ENCODE peak calls at places on chromosomes 2 and 18, in five cellular contexts. B is NAMALWA, H is ovary, G is tibial artery, M is NCI-H1694. X is an unnamed sample.

GRCh38 chr2:56248965-56249742 is 65.4 kb downstream of the CCDC85A start:
- DNase-seq in B (no peak), M (no peak), H (no peak), G (no peak), X (no peak)

GRCh38 chr2:167857406-167857805 is 390.0 kb downstream of the STK39 start:
- DNase-seq in G (no peak), M (no peak), B (no peak), H (no peak), X (no peak)

GRCh38 chr18:61333271-61333745 is at the start of gene CDH20:
- DNase-seq in M (no peak), G (no peak), B (no peak), H (no peak), X (no peak)

GRCh38 chr18:56505971-56506370 is 132.4 kb downstream of the TXNL1 start:
- DNase-seq in H (no peak), M (no peak), G (no peak), B (no peak), X (no peak)

GRCh38 chr18:74841248-74841647 is 243.6 kb downstream of the ZNF407 start:
- DNase-seq in M (no peak), H (no peak), G (no peak), B (no peak), X (no peak)

GRCh38 chr2:222057249-222058073 is 241.3 kb downstream of the PAX3 start:
- DNase-seq in B (peak), M (peak), G (no peak), H (no peak), X (no peak)

GRCh38 chr2:231710751-231711676 is 2.7 kb downstream of the PTMA start:
- DNase-seq in H (no peak), M (no peak), B (peak), G (peak), X (no peak)

GRCh38 chr2:98891591-98891990 is 44.4 kb downstream of the CRACDL start:
- DNase-seq in B (no peak), M (no peak), H (no peak), G (no peak), X (no peak)

GRCh38 chr2:168194784-168195522 is 52.4 kb downstream of the STK39 start:
- DNase-seq in H (no peak), G (no peak), B (peak), M (no peak), X (peak)

GRCh38 chr18:11516988-11517630 is 92.3 kb upstream of the SLC35G4 start:
- DNase-seq in M (no peak), B (no peak), G (no peak), H (no peak), X (no peak)

GRCh38 chr2:78993518-78994148 is 31.9 kb upstream of the REG3G start:
- DNase-seq in B (no peak), G (no peak), H (no peak), M (no peak), X (no peak)

GRCh38 chr18:26317353-26317865 is 91.2 kb downstream of the TAF4B start:
- DNase-seq in H (no peak), G (no peak), B (no peak), M (no peak), X (no peak)

GRCh38 chr2:144659731-144660275 is 139.9 kb upstream of the ZEB2 start:
- DNase-seq in M (no peak), B (no peak), G (peak), H (no peak), X (no peak)

GRCh38 chr2:196205891-196206408 is 34.6 kb upstream of the STK17B start:
- DNase-seq in H (no peak), G (peak), B (no peak), M (no peak), X (no peak)

GRCh38 chr18:21704603-21705364 is at the start of gene ABHD3:
- DNase-seq in G (peak), H (peak), M (peak), B (peak), X (peak)

GRCh38 chr18:34771958-34772357 is 61.9 kb downstream of the DTNA start:
- DNase-seq in H (no peak), M (no peak), B (no peak), G (no peak), X (no peak)

GRCh38 chr2:159196393-159196925 is 90.0 kb downstream of the WDSUB1 start:
- DNase-seq in B (no peak), M (no peak), G (no peak), H (no peak), X (no peak)

GRCh38 chr2:13819896-13820295 is 812.6 kb upstream of the LRATD1 start:
- DNase-seq in G (no peak), B (no peak), M (no peak), H (no peak), X (no peak)

GRCh38 chr2:10813085-10813748 is 632 bp upstream of the PDIA6 start:
- DNase-seq in G (no peak), B (no peak), M (no peak), H (no peak), X (no peak)

GRCh38 chr2:4539121-4539520 is 835.7 kb downstream of the DCDC2C start:
- DNase-seq in G (no peak), M (no peak), H (no peak), B (no peak), X (no peak)

GRCh38 chr18:79218605-79219195 is 149.5 kb downstream of the ATP9B start:
- DNase-seq in H (no peak), M (no peak), G (no peak), B (no peak), X (no peak)

GRCh38 chr2:16085073-16085472 is 144.7 kb downstream of the MYCN start:
- DNase-seq in G (no peak), H (no peak), M (no peak), B (no peak), X (no peak)

GRCh38 chr2:64534363-64534762 is 10.2 kb downstream of the AFTPH start:
- DNase-seq in M (no peak), G (no peak), H (no peak), B (peak), X (no peak)

GRCh38 chr18:45449761-45450227 is 165.5 kb upstream of the SLC14A2 start:
- DNase-seq in H (peak), G (peak), M (peak), B (no peak), X (no peak)

GRCh38 chr2:102488063-102488462 is 15.0 kb downstream of the SLC9A4 start:
- DNase-seq in M (no peak), H (no peak), B (no peak), G (no peak), X (no peak)

GRCh38 chr18:37434161-37434860 is 131.3 kb downstream of the CELF4 start:
- DNase-seq in G (no peak), H (no peak), M (no peak), B (no peak), X (no peak)

GRCh38 chr18:73244411-73244810 is 376.6 kb upstream of the NETO1 start:
- DNase-seq in B (no peak), M (no peak), G (no peak), H (no peak), X (no peak)

X was measured in NCI-H2171.